ENCODE peak calls at places on chromosomes 13 and 19, in nine cellular contexts. One of them, this sample, is unnamed.

GRCh38 chr13:58921129-58921528 is 1242.6 kb downstream of the DIAPH3 start:
- DNase-seq in coronary artery: no peak
- DNase-seq in A549: no peak
- DNase-seq in ELR: no peak
- DNase-seq in stimulated activated CD8-positive, alpha-beta memory T cell treated with anti-CD3 and anti-CD28 coated beads, Interleukin-4, amount 100 ng/mL, for 24 hours: no peak
- DNase-seq in H1: no peak
- DNase-seq in EL: no peak
- DNase-seq in nephron progenitor cell: no peak
- DNase-seq in iPS-NIHi11: no peak
- DNase-seq in this sample: no peak

GRCh38 chr13:113761136-113761535 is 2.1 kb downstream of the TMEM255B start:
- DNase-seq in coronary artery: no peak
- DNase-seq in A549: no peak
- DNase-seq in ELR: no peak
- DNase-seq in stimulated activated CD8-positive, alpha-beta memory T cell treated with anti-CD3 and anti-CD28 coated beads, Interleukin-4, amount 100 ng/mL, for 24 hours: no peak
- DNase-seq in H1: no peak
- DNase-seq in EL: no peak
- DNase-seq in nephron progenitor cell: no peak
- DNase-seq in iPS-NIHi11: no peak
- DNase-seq in this sample: no peak

GRCh38 chr13:112702983-112703379 is 13.1 kb downstream of the ATP11A start:
- DNase-seq in coronary artery: no peak
- DNase-seq in A549: no peak
- DNase-seq in ELR: no peak
- DNase-seq in stimulated activated CD8-positive, alpha-beta memory T cell treated with anti-CD3 and anti-CD28 coated beads, Interleukin-4, amount 100 ng/mL, for 24 hours: no peak
- DNase-seq in H1: no peak
- DNase-seq in EL: no peak
- DNase-seq in nephron progenitor cell: no peak
- DNase-seq in iPS-NIHi11: no peak
- DNase-seq in this sample: no peak

GRCh38 chr13:20749377-20749776 is 24.4 kb downstream of the EEF1AKMT1 start:
- DNase-seq in coronary artery: no peak
- DNase-seq in A549: no peak
- DNase-seq in ELR: no peak
- DNase-seq in stimulated activated CD8-positive, alpha-beta memory T cell treated with anti-CD3 and anti-CD28 coated beads, Interleukin-4, amount 100 ng/mL, for 24 hours: no peak
- DNase-seq in H1: no peak
- DNase-seq in EL: no peak
- DNase-seq in nephron progenitor cell: no peak
- DNase-seq in iPS-NIHi11: no peak
- DNase-seq in this sample: no peak

GRCh38 chr19:17125728-17126677 is 50.4 kb downstream of the MYO9B start:
- DNase-seq in coronary artery: peak
- DNase-seq in A549: no peak
- DNase-seq in ELR: no peak
- DNase-seq in stimulated activated CD8-positive, alpha-beta memory T cell treated with anti-CD3 and anti-CD28 coated beads, Interleukin-4, amount 100 ng/mL, for 24 hours: peak
- DNase-seq in H1: no peak
- DNase-seq in EL: no peak
- DNase-seq in nephron progenitor cell: no peak
- DNase-seq in iPS-NIHi11: no peak
- DNase-seq in this sample: no peak

GRCh38 chr19:45253396-45254027 is 2.4 kb downstream of the MARK4 start:
- DNase-seq in coronary artery: no peak
- DNase-seq in A549: no peak
- DNase-seq in ELR: peak
- DNase-seq in stimulated activated CD8-positive, alpha-beta memory T cell treated with anti-CD3 and anti-CD28 coated beads, Interleukin-4, amount 100 ng/mL, for 24 hours: no peak
- DNase-seq in H1: no peak
- DNase-seq in EL: peak
- DNase-seq in nephron progenitor cell: no peak
- DNase-seq in iPS-NIHi11: no peak
- DNase-seq in this sample: peak

GRCh38 chr13:66855110-66855509 is 375.0 kb downstream of the PCDH9 start:
- DNase-seq in coronary artery: no peak
- DNase-seq in A549: no peak
- DNase-seq in ELR: peak
- DNase-seq in stimulated activated CD8-positive, alpha-beta memory T cell treated with anti-CD3 and anti-CD28 coated beads, Interleukin-4, amount 100 ng/mL, for 24 hours: no peak
- DNase-seq in H1: no peak
- DNase-seq in EL: no peak
- DNase-seq in nephron progenitor cell: no peak
- DNase-seq in iPS-NIHi11: no peak
- DNase-seq in this sample: no peak

GRCh38 chr13:107351305-107351704 is 783.4 kb upstream of the ARGLU1 start:
- DNase-seq in coronary artery: no peak
- DNase-seq in A549: no peak
- DNase-seq in ELR: no peak
- DNase-seq in stimulated activated CD8-positive, alpha-beta memory T cell treated with anti-CD3 and anti-CD28 coated beads, Interleukin-4, amount 100 ng/mL, for 24 hours: no peak
- DNase-seq in H1: no peak
- DNase-seq in EL: no peak
- DNase-seq in nephron progenitor cell: no peak
- DNase-seq in iPS-NIHi11: no peak
- DNase-seq in this sample: no peak

GRCh38 chr13:74687452-74688180 is 553.4 kb upstream of the KLF12 start:
- DNase-seq in coronary artery: no peak
- DNase-seq in A549: no peak
- DNase-seq in ELR: no peak
- DNase-seq in stimulated activated CD8-positive, alpha-beta memory T cell treated with anti-CD3 and anti-CD28 coated beads, Interleukin-4, amount 100 ng/mL, for 24 hours: no peak
- DNase-seq in H1: no peak
- DNase-seq in EL: no peak
- DNase-seq in nephron progenitor cell: peak
- DNase-seq in iPS-NIHi11: peak
- DNase-seq in this sample: no peak

GRCh38 chr19:42286349-42287016 is 15.4 kb upstream of the PRR19 start:
- DNase-seq in coronary artery: no peak
- DNase-seq in A549: no peak
- DNase-seq in ELR: no peak
- DNase-seq in stimulated activated CD8-positive, alpha-beta memory T cell treated with anti-CD3 and anti-CD28 coated beads, Interleukin-4, amount 100 ng/mL, for 24 hours: no peak
- DNase-seq in H1: no peak
- DNase-seq in EL: no peak
- DNase-seq in nephron progenitor cell: no peak
- DNase-seq in iPS-NIHi11: no peak
- DNase-seq in this sample: peak

GRCh38 chr19:18904334-18905057 is 8.5 kb upstream of the CERS1 start:
- DNase-seq in coronary artery: no peak
- DNase-seq in A549: no peak
- DNase-seq in ELR: no peak
- DNase-seq in stimulated activated CD8-positive, alpha-beta memory T cell treated with anti-CD3 and anti-CD28 coated beads, Interleukin-4, amount 100 ng/mL, for 24 hours: no peak
- DNase-seq in H1: no peak
- DNase-seq in EL: no peak
- DNase-seq in nephron progenitor cell: no peak
- DNase-seq in iPS-NIHi11: no peak
- DNase-seq in this sample: no peak